ENCODE peak calls at places on chromosomes 5 and 9, in ten cellular contexts. Q, X, Y, W, Z, D, E, N, M and I are unnamed samples.

GRCh38 chr5:6736106-6736505 is 22.9 kb downstream of the TENT4A start:
- DNase-seq in Q (peak), X (no peak), Y (no peak), W (no peak), Z (no peak), D (no peak), E (peak), N (no peak), M (no peak), I (no peak)

GRCh38 chr5:84058561-84058960 is 326.1 kb downstream of the EDIL3 start:
- DNase-seq in Q (no peak), X (no peak), Y (no peak), W (no peak), Z (no peak), D (no peak), E (no peak), N (no peak), M (no peak), I (no peak)

GRCh38 chr9:36074870-36075532 is 38.3 kb downstream of the RECK start:
- DNase-seq in Q (no peak), X (peak), Y (peak), W (no peak), Z (no peak), D (no peak), E (peak), N (peak), M (peak), I (peak)

GRCh38 chr9:27540537-27540936 is 10.9 kb upstream of the MOB3B start:
- DNase-seq in Q (no peak), X (no peak), Y (no peak), W (no peak), Z (no peak), D (no peak), E (no peak), N (no peak), M (no peak), I (no peak)

GRCh38 chr9:71594566-71594965 is 173.7 kb downstream of the CEMIP2 start:
- DNase-seq in Q (no peak), X (no peak), Y (no peak), W (no peak), Z (no peak), D (no peak), E (no peak), N (no peak), M (no peak), I (no peak)

GRCh38 chr5:19125956-19126713 is 861.9 kb downstream of the CDH18 start:
- DNase-seq in Q (no peak), X (no peak), Y (no peak), W (no peak), Z (no peak), D (no peak), E (no peak), N (no peak), M (no peak), I (no peak)

GRCh38 chr5:103458497-103459040 is 104.0 kb downstream of the NUDT12 start:
- DNase-seq in Q (no peak), X (no peak), Y (no peak), W (no peak), Z (no peak), D (no peak), E (no peak), N (no peak), M (no peak), I (no peak)

GRCh38 chr9:89743576-89744254 is 138.9 kb downstream of the GADD45G start:
- DNase-seq in Q (no peak), X (no peak), Y (no peak), W (no peak), Z (peak), D (peak), E (no peak), N (no peak), M (no peak), I (no peak)

GRCh38 chr5:145887217-145887616 is 14.4 kb upstream of the GRXCR2 start:
- DNase-seq in Q (no peak), X (no peak), Y (no peak), W (peak), Z (no peak), D (no peak), E (no peak), N (no peak), M (no peak), I (no peak)

GRCh38 chr5:26205146-26205545 is 833.2 kb downstream of the CDH9 start:
- DNase-seq in Q (no peak), X (no peak), Y (no peak), W (no peak), Z (no peak), D (no peak), E (no peak), N (no peak), M (no peak), I (no peak)

GRCh38 chr5:41951224-41951623 is 26.1 kb downstream of the FBXO4 start:
- DNase-seq in Q (no peak), X (no peak), Y (no peak), W (no peak), Z (no peak), D (no peak), E (no peak), N (no peak), M (no peak), I (no peak)

GRCh38 chr9:107337676-107338590 is 54.9 kb downstream of the RAD23B start:
- DNase-seq in Q (no peak), X (no peak), Y (no peak), W (no peak), Z (no peak), D (no peak), E (no peak), N (no peak), M (no peak), I (no peak)

GRCh38 chr5:157541452-157542118 is 34.0 kb downstream of the ADAM19 start:
- DNase-seq in Q (no peak), X (no peak), Y (no peak), W (no peak), Z (no peak), D (no peak), E (no peak), N (no peak), M (no peak), I (no peak)

GRCh38 chr9:93223241-93224180 is 39.6 kb downstream of the WNK2 start:
- DNase-seq in Q (no peak), X (no peak), Y (peak), W (peak), Z (no peak), D (no peak), E (no peak), N (no peak), M (no peak), I (peak)

GRCh38 chr5:151581841-151582583 is 9.1 kb downstream of the FAT2 start:
- DNase-seq in Q (no peak), X (no peak), Y (no peak), W (no peak), Z (no peak), D (no peak), E (no peak), N (no peak), M (no peak), I (peak)

GRCh38 chr5:180034564-180034963 is 37.0 kb downstream of the RNF130 start:
- DNase-seq in Q (no peak), X (no peak), Y (peak), W (no peak), Z (no peak), D (no peak), E (no peak), N (no peak), M (no peak), I (peak)

GRCh38 chr5:172678902-172679301 is 37.8 kb downstream of the NEURL1B start:
- DNase-seq in Q (peak), X (no peak), Y (no peak), W (no peak), Z (no peak), D (no peak), E (peak), N (no peak), M (peak), I (no peak)

GRCh38 chr9:35923598-35923926 is 14.3 kb downstream of the SPAAR start:
- DNase-seq in Q (no peak), X (no peak), Y (no peak), W (no peak), Z (no peak), D (no peak), E (no peak), N (no peak), M (no peak), I (no peak)

GRCh38 chr5:115297043-115297442 is 589 bp upstream of the CCDC112 start:
- DNase-seq in Q (no peak), X (no peak), Y (no peak), W (no peak), Z (peak), D (no peak), E (no peak), N (no peak), M (no peak), I (no peak)

GRCh38 chr5:52776116-52776515 is 11.6 kb upstream of the ITGA1 start:
- DNase-seq in Q (no peak), X (no peak), Y (no peak), W (no peak), Z (no peak), D (peak), E (no peak), N (no peak), M (no peak), I (no peak)

GRCh38 chr5:74767579-74767913 is 497 bp downstream of the NSA2 start:
- DNase-seq in Q (no peak), X (no peak), Y (peak), W (peak), Z (peak), D (no peak), E (no peak), N (no peak), M (no peak), I (no peak)

GRCh38 chr5:114450516-114450909 is 88.6 kb downstream of the KCNN2 start:
- DNase-seq in Q (no peak), X (no peak), Y (no peak), W (no peak), Z (peak), D (no peak), E (no peak), N (no peak), M (no peak), I (no peak)

GRCh38 chr5:1535646-1536045 is 11.9 kb upstream of the LPCAT1 start:
- DNase-seq in Q (no peak), X (no peak), Y (no peak), W (no peak), Z (no peak), D (peak), E (no peak), N (no peak), M (no peak), I (no peak)

GRCh38 chr5:128487041-128487440 is 51.0 kb downstream of the FBN2 start:
- DNase-seq in Q (no peak), X (no peak), Y (peak), W (no peak), Z (no peak), D (no peak), E (no peak), N (no peak), M (no peak), I (no peak)

GRCh38 chr9:114830546-114830945 is 24.7 kb upstream of the TNFSF15 start:
- DNase-seq in Q (no peak), X (no peak), Y (no peak), W (no peak), Z (no peak), D (no peak), E (no peak), N (no peak), M (no peak), I (no peak)

GRCh38 chr9:124122813-124123462 is 111.4 kb downstream of the LHX2 start:
- DNase-seq in Q (no peak), X (no peak), Y (no peak), W (no peak), Z (no peak), D (no peak), E (no peak), N (no peak), M (no peak), I (no peak)

GRCh38 chr5:170861295-170861854 is 443 bp upstream of the RANBP17 start:
- DNase-seq in Q (no peak), X (no peak), Y (no peak), W (no peak), Z (no peak), D (no peak), E (no peak), N (no peak), M (no peak), I (no peak)

GRCh38 chr9:87519415-87519989 is 21.8 kb downstream of the DAPK1 start:
- DNase-seq in Q (no peak), X (no peak), Y (no peak), W (no peak), Z (no peak), D (no peak), E (no peak), N (no peak), M (no peak), I (no peak)

GRCh38 chr9:133950206-133950915 is 41.8 kb downstream of the VAV2 start:
- DNase-seq in Q (peak), X (peak), Y (peak), W (no peak), Z (no peak), D (no peak), E (no peak), N (no peak), M (no peak), I (no peak)

GRCh38 chr5:107119656-107120055 is 551.1 kb downstream of the EFNA5 start:
- DNase-seq in Q (no peak), X (no peak), Y (no peak), W (no peak), Z (peak), D (no peak), E (no peak), N (no peak), M (no peak), I (no peak)

DNA sequence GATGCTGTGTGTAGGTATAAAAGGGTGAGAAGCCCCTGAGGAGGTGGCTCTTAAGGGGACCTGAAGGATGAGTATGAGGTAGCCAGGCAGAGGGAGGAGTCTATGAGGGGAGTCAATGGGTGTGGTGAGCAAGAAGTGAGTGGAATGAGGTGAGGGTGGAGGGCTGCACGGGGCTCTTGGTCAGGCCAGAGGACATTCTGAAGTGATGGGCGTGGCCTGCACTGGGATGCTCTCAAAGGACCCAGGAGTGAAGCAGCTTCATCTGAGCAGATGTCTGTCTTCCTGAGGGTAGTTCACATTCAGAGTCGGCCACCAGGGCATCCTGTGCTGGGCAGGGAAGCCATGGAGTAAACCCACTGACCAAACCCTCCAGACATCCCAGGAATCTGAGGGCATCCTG is 45.1 kb upstream of the SAP30L start:
- DNase-seq in Q (no peak), X (no peak), Y (no peak), W (no peak), Z (no peak), D (no peak), E (no peak), N (no peak), M (no peak), I (no peak)
- H3K27ac ChIP-seq in Q (no peak), X (no peak), Y (no peak), W (no peak), Z (no peak), D (no peak), E (no peak), N (no peak), M (no peak), I (no peak)

GRCh38 chr5:169054506-169054905 is 246.4 kb downstream of the SLIT3 start:
- DNase-seq in Q (no peak), X (no peak), Y (no peak), W (no peak), Z (no peak), D (no peak), E (no peak), N (no peak), M (no peak), I (no peak)

GRCh38 chr5:169052207-169052606 is 248.7 kb downstream of the SLIT3 start:
- DNase-seq in Q (no peak), X (no peak), Y (no peak), W (no peak), Z (no peak), D (no peak), E (no peak), N (no peak), M (no peak), I (no peak)

GRCh38 chr5:169044982-169045381 is 256.0 kb downstream of the SLIT3 start:
- DNase-seq in Q (no peak), X (no peak), Y (no peak), W (no peak), Z (peak), D (no peak), E (no peak), N (no peak), M (no peak), I (no peak)

GRCh38 chr5:169048568-169049125 is 252.3 kb downstream of the SLIT3 start:
- DNase-seq in Q (no peak), X (no peak), Y (no peak), W (no peak), Z (no peak), D (no peak), E (no peak), N (no peak), M (no peak), I (no peak)

GRCh38 chr5:169050146-169050571 is 250.8 kb downstream of the SLIT3 start:
- DNase-seq in Q (no peak), X (no peak), Y (no peak), W (no peak), Z (no peak), D (no peak), E (no peak), N (no peak), M (no peak), I (peak)
- H3K27ac ChIP-seq in Q (no peak), X (no peak), Y (no peak), W (no peak), Z (no peak), D (no peak), E (no peak), N (no peak), M (peak), I (peak)

GRCh38 chr9:20558609-20559016 is 63.7 kb downstream of the MLLT3 start:
- DNase-seq in Q (no peak), X (no peak), Y (peak), W (no peak), Z (peak), D (no peak), E (no peak), N (no peak), M (no peak), I (peak)
- H3K27ac ChIP-seq in Q (no peak), X (no peak), Y (peak), W (no peak), Z (no peak), D (no peak), E (no peak), N (no peak), M (no peak), I (peak)

GRCh38 chr9:126392662-126393383 is 66.2 kb downstream of the MVB12B start:
- DNase-seq in Q (no peak), X (no peak), Y (no peak), W (no peak), Z (no peak), D (no peak), E (no peak), N (no peak), M (peak), I (no peak)
- H3K27ac ChIP-seq in Q (peak), X (peak), Y (no peak), W (no peak), Z (no peak), D (no peak), E (no peak), N (peak), M (peak), I (peak)

DNA sequence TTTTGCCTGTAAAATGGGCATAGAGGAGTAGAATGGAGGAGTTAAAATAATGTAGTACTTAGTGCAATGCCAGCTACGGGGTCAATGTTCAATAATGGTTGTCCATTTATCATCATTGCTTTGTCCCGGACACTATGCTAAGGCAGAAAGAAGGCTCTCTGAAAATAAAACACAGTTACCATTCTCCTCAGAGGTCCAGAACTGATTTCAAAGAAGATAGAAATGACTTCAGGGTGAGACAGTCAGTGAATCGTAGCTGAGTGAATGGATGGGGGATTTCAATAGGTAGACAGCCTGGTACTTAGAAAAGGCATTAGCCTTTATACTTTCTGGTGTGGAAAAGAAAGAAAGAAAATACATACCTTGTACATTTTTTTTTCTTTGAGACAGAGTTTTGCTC is 1.2 kb upstream of the AK3 start:
- DNase-seq in Q (no peak), X (no peak), Y (no peak), W (no peak), Z (no peak), D (no peak), E (no peak), N (no peak), M (no peak), I (no peak)
- H3K27ac ChIP-seq in Q (peak), X (peak), Y (no peak), W (no peak), Z (no peak), D (no peak), E (no peak), N (peak), M (peak), I (peak)